ENCODE peak calls at places on chromosome 15, in eight cellular contexts. S, E, X, O, Y, D, Q and I are unnamed samples. For H3K9me3, the result is how much of the 10 kb centered on the place peaks cover.

GRCh38 chr15:77870195-77871065 is 207.1 kb downstream of the TBC1D2B start:
- DNase-seq in S (no peak), X (no peak), O (no peak), D (peak), E (no peak), Q (peak), Y (no peak), I (peak)

GRCh38 chr15:61420546-61420945 is 191.4 kb upstream of the RORA start:
- DNase-seq in Y (no peak), O (no peak), X (no peak), Q (no peak), E (no peak), D (no peak), S (no peak), I (no peak)

GRCh38 chr15:52858388-52859176 is 68.4 kb upstream of the ONECUT1 start:
- DNase-seq in S (no peak), Q (no peak), X (no peak), E (no peak), D (no peak), Y (no peak), O (no peak), I (no peak)

GRCh38 chr15:38440353-38441129 is 13.4 kb upstream of the FAM98B start:
- DNase-seq in X (no peak), Y (peak), S (no peak), O (peak), D (peak), E (no peak), Q (peak), I (no peak)

GRCh38 chr15:59485036-59485435 is 47.0 kb downstream of the FAM81A start:
- DNase-seq in O (no peak), Q (no peak), E (no peak), Y (no peak), X (no peak), S (no peak), D (no peak), I (no peak)

GRCh38 chr15:57677206-57677605 is 29.3 kb upstream of the POLR2M start:
- DNase-seq in Q (no peak), E (no peak), S (no peak), X (no peak), D (no peak), Y (no peak), O (no peak), I (no peak)

GRCh38 chr15:90762109-90762508 is 45.0 kb downstream of the BLM start:
- DNase-seq in D (peak), S (no peak), O (no peak), Y (no peak), Q (peak), X (peak), E (no peak), I (peak)

GRCh38 chr15:79007066-79007465 is 62.2 kb upstream of the CTSH start:
- DNase-seq in Q (peak), D (peak), E (no peak), Y (no peak), S (no peak), X (no peak), O (no peak), I (peak)

GRCh38 chr15:64284037-64284436 is 71.9 kb downstream of the CSNK1G1 start:
- DNase-seq in X (no peak), Q (no peak), O (no peak), D (no peak), S (no peak), E (no peak), Y (no peak), I (no peak)

GRCh38 chr15:65610871-65611718 is at the start of gene INTS14:
- DNase-seq in Y (peak), Q (peak), O (peak), S (peak), D (peak), E (peak), X (peak), I (peak)

GRCh38 chr15:64622410-64623260 is 152.8 kb downstream of the RBPMS2 start:
- DNase-seq in X (no peak), O (peak), Q (peak), S (no peak), Y (peak), E (peak), D (no peak), I (no peak)

GRCh38 chr15:99976811-99977271 is 243.6 kb upstream of the LYSMD4 start:
- DNase-seq in Q (no peak), O (no peak), S (no peak), D (peak), E (no peak), X (no peak), Y (no peak), I (peak)

GRCh38 chr15:65106011-65106590 is 8.9 kb downstream of the UBAP1L start:
- DNase-seq in Q (no peak), E (no peak), X (no peak), S (no peak), D (no peak), O (no peak), Y (no peak), I (no peak)

GRCh38 chr15:77836116-77836798 is 203.5 kb upstream of the LINGO1 start:
- DNase-seq in O (no peak), X (no peak), S (no peak), Q (no peak), E (no peak), Y (no peak), D (no peak), I (no peak)

GRCh38 chr15:89964555-89964954 is 36.6 kb upstream of the ZNF710 start:
- DNase-seq in Y (no peak), X (no peak), E (no peak), D (peak), Q (no peak), O (no peak), S (no peak), I (peak)

GRCh38 chr15:39627456-39628130 is 46.7 kb downstream of the THBS1 start:
- DNase-seq in D (no peak), Y (no peak), Q (no peak), S (no peak), O (no peak), X (no peak), E (no peak), I (no peak)

GRCh38 chr15:101153801-101154656 is 97.8 kb downstream of the CHSY1 start:
- DNase-seq in O (peak), X (no peak), Q (no peak), D (no peak), Y (no peak), S (no peak), E (no peak), I (no peak)

GRCh38 chr15:73951044-73951561 is 24.8 kb downstream of the LOXL1 start:
- DNase-seq in E (peak), D (peak), O (peak), S (peak), X (peak), Q (peak), Y (peak), I (peak)

GRCh38 chr15:60083318-60083717 is 79.2 kb downstream of the FOXB1 start:
- DNase-seq in X (no peak), D (no peak), E (no peak), S (no peak), Y (no peak), O (no peak), Q (no peak), I (no peak)

GRCh38 chr15:28955686-28956421 is 70.1 kb downstream of the APBA2 start:
- DNase-seq in Q (no peak), Y (no peak), S (no peak), X (no peak), D (no peak), O (no peak), E (no peak), I (no peak)

GRCh38 chr15:64048766-64049165 is 2.5 kb upstream of the DAPK2 start:
- DNase-seq in S (no peak), D (no peak), E (no peak), Y (no peak), X (no peak), Q (no peak), O (no peak), I (no peak)

GRCh38 chr15:63256433-63256884 is 20.9 kb upstream of the APH1B start:
- DNase-seq in Y (no peak), D (no peak), X (no peak), E (no peak), O (no peak), S (no peak), Q (no peak), I (no peak)

GRCh38 chr15:57859130-57859685 is 152.7 kb downstream of the POLR2M start:
- DNase-seq in S (no peak), Y (no peak), Q (no peak), O (no peak), X (no peak), D (no peak), E (no peak), I (no peak)

GRCh38 chr15:78684645-78685044 is 43.6 kb upstream of the CHRNB4 start:
- DNase-seq in D (no peak), X (no peak), O (no peak), Q (no peak), S (no peak), Y (no peak), E (no peak), I (no peak)

GRCh38 chr15:76546805-76547204 is 210.2 kb downstream of the ISL2 start:
- DNase-seq in Y (no peak), S (no peak), D (no peak), E (no peak), O (no peak), X (no peak), Q (no peak), I (no peak)

GRCh38 chr15:64842986-64843561 is 1.4 kb downstream of the PLEKHO2 start:
- DNase-seq in O (no peak), E (no peak), S (no peak), X (no peak), Q (peak), Y (no peak), D (peak), I (no peak)

GRCh38 chr15:75646944-75647364 is 758 bp upstream of the SNX33 start:
- DNase-seq in D (peak), E (no peak), X (no peak), Y (no peak), O (no peak), S (no peak), Q (peak), I (no peak)

GRCh38 chr15:65811835-65812234 is 19.7 kb upstream of the DENND4A start:
- DNase-seq in Y (no peak), O (no peak), Q (no peak), X (no peak), E (no peak), S (no peak), D (no peak), I (no peak)

DNA sequence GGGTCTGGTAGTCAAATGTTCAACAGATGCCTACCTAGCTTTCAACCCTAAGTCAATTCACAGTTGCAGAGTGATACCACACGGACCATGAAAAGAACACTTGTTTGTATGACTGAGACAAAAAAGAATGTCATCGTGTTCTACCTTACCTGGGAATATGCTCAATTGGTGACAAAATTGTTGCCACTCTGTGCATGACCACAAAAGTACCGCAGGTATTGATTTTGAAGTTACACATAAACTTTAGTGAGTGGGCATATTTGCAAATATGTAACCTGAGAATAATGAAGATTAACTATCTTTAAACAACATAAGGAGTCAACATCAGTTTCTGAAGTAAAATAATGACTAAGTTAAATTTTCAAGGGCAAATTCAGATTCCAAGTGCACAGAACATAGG is 53.4 kb upstream of the SNRPN start:
- DNase-seq in D (no peak), Q (no peak), Y (no peak), E (no peak), X (no peak), S (no peak), O (no peak), I (no peak)
- H3K9me3 ChIP-seq in D (under half), Q (under half), Y (under half), E (under half), X (under half), S (under half), O (under half), I (under half)

GRCh38 chr15:43361313-43361903 is 9.4 kb downstream of the ZSCAN29 start:
- DNase-seq in S (no peak), E (no peak), Q (no peak), X (no peak), D (no peak), Y (no peak), O (no peak), I (no peak)

GRCh38 chr15:43360821-43361220 is 10.0 kb downstream of the ZSCAN29 start:
- DNase-seq in Q (no peak), S (no peak), D (no peak), O (no peak), Y (no peak), E (no peak), X (no peak), I (no peak)
- H3K9me3 ChIP-seq in Q (under half), S (half or more), D (under half), O (half or more), Y (half or more), E (under half), X (under half), I (under half)

DNA sequence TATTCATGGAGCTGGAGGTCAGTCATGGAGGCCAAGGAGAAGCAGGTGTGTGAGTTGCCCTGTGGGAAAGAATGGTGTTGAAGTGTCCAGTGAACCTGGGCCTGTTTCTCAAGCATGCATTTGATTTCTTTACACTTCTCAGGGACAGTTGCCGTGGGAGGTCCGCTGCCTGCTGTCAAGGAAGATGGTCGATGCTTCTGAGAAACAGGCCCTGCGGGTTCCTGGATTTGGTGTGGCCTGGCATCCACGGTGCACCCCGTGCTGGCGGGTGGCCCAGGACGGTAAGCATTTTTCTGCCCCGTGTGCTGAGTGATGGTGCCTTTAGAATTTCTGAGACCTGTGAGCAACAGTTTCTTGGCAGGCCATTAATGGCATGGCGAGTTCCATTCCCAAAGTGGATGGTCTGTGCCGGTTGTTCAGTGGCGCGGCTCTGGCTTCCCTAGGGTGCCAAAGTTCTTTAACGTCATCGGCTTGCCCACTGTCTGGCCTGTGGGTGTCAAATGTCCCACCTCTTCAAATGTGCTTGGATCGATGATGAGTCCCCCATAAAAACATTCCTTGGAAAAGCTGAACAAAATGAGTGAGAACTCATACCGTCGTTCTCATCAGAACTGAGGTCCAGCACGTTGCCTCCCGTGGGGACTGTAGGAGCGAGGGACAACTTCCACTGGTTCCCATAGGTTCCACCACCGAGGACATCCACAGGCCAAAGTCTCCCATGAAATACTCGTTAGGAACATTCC is 107.2 kb downstream of the SNRPN start:
- DNase-seq in O (peak), X (no peak), Q (no peak), Y (no peak), D (peak), S (no peak), E (no peak), I (no peak)
- H3K9me3 ChIP-seq in O (half or more), X (half or more), Q (half or more), Y (half or more), D (under half), S (half or more), E (half or more), I (half or more)

GRCh38 chr15:25619761-25620160 is 180.9 kb upstream of the UBE3A start:
- DNase-seq in O (no peak), E (no peak), Y (no peak), D (no peak), X (no peak), Q (no peak), S (no peak), I (no peak)

GRCh38 chr15:25619076-25619475 is 180.3 kb upstream of the UBE3A start:
- DNase-seq in X (no peak), Q (no peak), S (no peak), O (no peak), E (no peak), Y (no peak), D (no peak), I (no peak)

GRCh38 chr15:25616471-25616870 is 177.6 kb upstream of the UBE3A start:
- DNase-seq in O (no peak), S (no peak), E (no peak), X (no peak), Q (no peak), D (no peak), Y (no peak), I (no peak)

GRCh38 chr15:25620466-25620865 is 181.6 kb upstream of the UBE3A start:
- DNase-seq in D (no peak), S (no peak), O (no peak), X (no peak), Q (no peak), Y (no peak), E (no peak), I (no peak)

DNA sequence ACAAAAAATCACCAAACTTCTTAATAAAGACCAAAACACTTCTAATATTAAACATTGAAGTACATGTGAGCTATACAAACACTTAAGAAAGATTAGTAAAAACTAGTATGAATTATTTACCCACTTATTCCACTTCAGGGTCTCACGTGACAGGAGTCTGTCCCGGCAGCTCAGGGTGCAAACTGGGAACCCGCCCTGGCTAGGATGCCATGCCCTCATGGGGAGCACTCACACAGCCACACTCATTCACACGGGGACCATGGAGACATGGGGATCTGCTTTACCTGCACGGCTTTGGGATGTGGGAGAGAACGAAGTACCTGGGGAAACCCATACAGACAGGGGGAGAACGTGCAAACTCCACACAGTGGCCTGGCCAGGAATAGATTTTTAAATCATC is 179.3 kb upstream of the UBE3A start:
- DNase-seq in Q (no peak), E (no peak), X (no peak), D (no peak), S (no peak), O (no peak), Y (no peak), I (peak)
- H3K9me3 ChIP-seq in Q (under half), E (under half), X (under half), D (under half), S (under half), O (under half), Y (under half), I (under half)

GRCh38 chr15:50964075-50964474 is 55.6 kb downstream of the AP4E1 start:
- DNase-seq in D (no peak), Q (no peak), Y (no peak), X (no peak), E (no peak), O (no peak), S (no peak), I (no peak)

GRCh38 chr15:50959717-50960116 is 51.2 kb downstream of the AP4E1 start:
- DNase-seq in O (no peak), Q (no peak), S (no peak), E (no peak), X (no peak), Y (no peak), D (no peak), I (no peak)
- H3K9me3 ChIP-seq in O (under half), Q (under half), S (under half), E (under half), X (under half), Y (half or more), D (under half), I (under half)

GRCh38 chr15:26711445-26711844 is 61.4 kb downstream of the GABRB3 start:
- DNase-seq in Y (no peak), S (no peak), O (no peak), X (no peak), E (no peak), Q (no peak), D (no peak), I (no peak)
- H3K9me3 ChIP-seq in Y (under half), S (under half), O (under half), X (under half), E (under half), Q (under half), D (under half), I (under half)

DNA sequence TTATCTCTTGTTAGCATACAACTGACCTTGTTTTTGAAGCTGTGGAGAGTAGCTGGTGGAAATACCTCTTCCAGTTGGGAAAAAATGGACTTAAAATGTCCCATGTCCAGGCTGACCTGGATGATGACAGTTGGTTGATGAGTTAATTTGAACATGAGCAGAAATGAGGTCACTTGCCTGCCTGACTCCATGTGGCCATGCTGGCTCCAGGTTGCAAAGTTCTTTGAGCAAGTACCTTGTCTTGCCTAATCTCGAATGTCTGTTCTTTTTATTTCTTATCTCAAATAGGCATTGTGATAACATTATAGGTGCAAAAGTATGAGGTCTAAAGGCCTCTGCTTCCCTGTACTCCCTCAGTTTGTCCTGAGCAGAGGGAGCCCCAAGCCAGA is 9.0 kb downstream of the MAPKBP1 start:
- DNase-seq in X (no peak), O (no peak), Y (no peak), E (no peak), Q (no peak), S (no peak), D (no peak), I (no peak)
- H3K9me3 ChIP-seq in X (under half), O (under half), Y (under half), E (under half), Q (under half), S (under half), D (under half), I (under half)

DNA sequence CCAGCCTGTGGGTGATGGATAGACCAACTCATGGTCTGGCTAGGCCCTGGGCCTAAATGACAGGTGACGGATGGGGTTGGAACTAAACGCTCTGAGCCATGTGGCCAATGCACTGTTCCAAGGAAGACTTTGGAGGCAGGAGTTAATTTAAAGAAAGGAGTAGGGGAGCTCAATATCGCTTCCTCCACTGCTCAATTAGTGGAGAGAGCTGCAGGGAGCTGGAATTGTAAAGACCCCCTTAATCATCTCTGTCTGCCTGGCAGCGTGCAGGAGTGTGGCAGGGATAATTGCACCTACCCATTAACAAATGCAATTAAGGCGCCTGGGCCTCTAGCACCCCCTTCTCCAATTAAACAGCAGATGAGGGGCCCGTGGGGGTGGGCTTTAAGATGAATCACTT is 61.7 kb upstream of the GLCE start:
- DNase-seq in Q (no peak), D (no peak), E (no peak), X (no peak), O (no peak), Y (no peak), S (no peak), I (no peak)
- H3K9me3 ChIP-seq in Q (under half), D (under half), E (under half), X (under half), O (under half), Y (under half), S (under half), I (under half)

GRCh38 chr15:25070357-25070963 is 115.7 kb downstream of the SNRPN start:
- DNase-seq in X (no peak), Q (no peak), D (no peak), S (no peak), Y (no peak), E (no peak), O (no peak), I (no peak)
- H3K9me3 ChIP-seq in X (half or more), Q (half or more), D (under half), S (half or more), Y (half or more), E (half or more), O (half or more), I (half or more)